ENCODE peak calls at places on chromosomes 11 and 22, in nine cellular contexts. J is GM23338, G is GM23248, H is PC-3, W is MM.1S, B is OCI-LY7, C is hepatocyte, S is HCT116, X is SK-N-SH. U is an unnamed sample.

GRCh38 chr11:129249923-129250322 is 57.8 kb upstream of the ARHGAP32 start:
- DNase-seq in J (no peak), G (peak; percentile 33), H (no peak), W (no peak), B (no peak), C (no peak), S (no peak), X (no peak), U (no peak)

GRCh38 chr11:120061761-120062560 is 76.0 kb downstream of the TRIM29 start:
- DNase-seq in J (peak; percentile 78), G (peak; percentile 59), H (no peak), W (no peak), B (no peak), C (peak; percentile 74), S (no peak), X (no peak), U (peak; percentile 89)

GRCh38 chr11:65502274-65502851 is 3.5 kb downstream of the MALAT1 start:
- DNase-seq in J (no peak), G (peak; percentile 74), H (no peak), W (peak; percentile 31), B (no peak), C (no peak), S (no peak), X (no peak), U (no peak)

GRCh38 chr22:29773233-29773632 is 6.1 kb downstream of the UQCR10 start:
- DNase-seq in J (no peak), G (peak; percentile 69), H (peak; percentile 80), W (no peak), B (no peak), C (peak; percentile 35), S (peak; percentile 36), X (no peak), U (no peak)

GRCh38 chr11:68067991-68068390 is 29.2 kb downstream of the TCIRG1 start:
- DNase-seq in J (no peak), G (no peak), H (no peak), W (no peak), B (no peak), C (no peak), S (no peak), X (no peak), U (no peak)

GRCh38 chr11:132056689-132057088 is 686.3 kb downstream of the NTM start:
- DNase-seq in J (no peak), G (peak; percentile 47), H (no peak), W (no peak), B (no peak), C (peak; percentile 23), S (no peak), X (no peak), U (no peak)

GRCh38 chr22:30979932-30980331 is 10.9 kb downstream of the TUG1 start:
- DNase-seq in J (peak; percentile 31), G (no peak), H (no peak), W (no peak), B (no peak), C (peak; percentile 6), S (no peak), X (no peak), U (no peak)

GRCh38 chr11:68128682-68129327 is 7.6 kb upstream of the CHKA start:
- DNase-seq in J (peak; percentile 75), G (peak; percentile 61), H (no peak), W (no peak), B (no peak), C (peak; percentile 91), S (no peak), X (peak; percentile 59), U (no peak)

GRCh38 chr22:47080100-47080499 is 317.6 kb downstream of the TBC1D22A start:
- DNase-seq in J (no peak), G (no peak), H (no peak), W (no peak), B (no peak), C (no peak), S (no peak), X (no peak), U (no peak)

GRCh38 chr11:134654161-134654915 is 242.3 kb upstream of the B3GAT1 start:
- DNase-seq in J (no peak), G (no peak), H (no peak), W (no peak), B (no peak), C (no peak), S (no peak), X (no peak), U (no peak)

GRCh38 chr11:6323291-6323905 is 3.1 kb upstream of the CAVIN3 start:
- DNase-seq in J (peak; percentile 92), G (no peak), H (no peak), W (no peak), B (no peak), C (no peak), S (no peak), X (no peak), U (no peak)

GRCh38 chr11:121589946-121590537 is 137.3 kb upstream of the SORL1-AS1 start:
- DNase-seq in J (no peak), G (no peak), H (no peak), W (no peak), B (peak; percentile 85), C (no peak), S (no peak), X (no peak), U (no peak)

GRCh38 chr22:50056214-50056972 is 1.7 kb downstream of the TTLL8 start:
- DNase-seq in J (peak; percentile 20), G (no peak), H (no peak), W (no peak), B (peak; percentile 71), C (no peak), S (no peak), X (no peak), U (no peak)

GRCh38 chr22:38869663-38870062 is 2.4 kb downstream of the CBX6 start:
- DNase-seq in J (no peak), G (no peak), H (no peak), W (no peak), B (no peak), C (peak; percentile 4), S (no peak), X (no peak), U (no peak)

GRCh38 chr11:62069374-62069773 is 54.4 kb upstream of the INCENP start:
- DNase-seq in J (no peak), G (no peak), H (no peak), W (no peak), B (no peak), C (no peak), S (no peak), X (no peak), U (peak; percentile 4)

GRCh38 chr11:119029340-119030028 is 1.2 kb downstream of the SLC37A4 start:
- DNase-seq in J (no peak), G (no peak), H (peak; percentile 16), W (peak; percentile 74), B (no peak), C (peak; percentile 89), S (no peak), X (peak; percentile 37), U (peak; percentile 45)

GRCh38 chr11:70072471-70073187 is 5.5 kb upstream of the ANO1 start:
- DNase-seq in J (peak; percentile 39), G (no peak), H (no peak), W (no peak), B (no peak), C (no peak), S (no peak), X (peak; percentile 11), U (no peak)

GRCh38 chr22:43642319-43642718 is 169.8 kb downstream of the EFCAB6 start:
- DNase-seq in J (no peak), G (no peak), H (no peak), W (peak; percentile 38), B (no peak), C (no peak), S (no peak), X (no peak), U (no peak)
- H3K4me2 ChIP-seq in J (no peak overlapping the region), G (no peak overlapping the region), H (no peak overlapping the region), W (no peak overlapping the region), B (no peak overlapping the region), C (no peak overlapping the region), S (no peak overlapping the region), X (no peak overlapping the region), U (no peak overlapping the region)

GRCh38 chr22:37010174-37010573 is 9.1 kb downstream of the TST start:
- DNase-seq in J (no peak), G (no peak), H (no peak), W (no peak), B (no peak), C (no peak), S (no peak), X (no peak), U (no peak)
- TF ChIP-seq EZH2phosphoT487 in J (no peak), G (no peak), H (no peak), W (no peak), B (no peak), C (no peak), S (no peak), X (no peak), U (no peak)

GRCh38 chr22:37311761-37312312 is 29.5 kb downstream of the CYTH4 start:
- DNase-seq in J (no peak), G (no peak), H (no peak), W (no peak), B (no peak), C (no peak), S (no peak), X (no peak), U (no peak)

GRCh38 chr22:37308385-37309200 is 26.3 kb downstream of the CYTH4 start:
- DNase-seq in J (no peak), G (no peak), H (no peak), W (no peak), B (no peak), C (no peak), S (no peak), X (no peak), U (no peak)

GRCh38 chr22:37309221-37310074 is 27.1 kb downstream of the CYTH4 start:
- DNase-seq in J (no peak), G (no peak), H (no peak), W (no peak), B (peak; percentile 79), C (no peak), S (no peak), X (peak; percentile 81), U (no peak)

GRCh38 chr22:37310815-37311595 is 28.7 kb downstream of the CYTH4 start:
- DNase-seq in J (no peak), G (no peak), H (no peak), W (no peak), B (no peak), C (no peak), S (no peak), X (no peak), U (no peak)

DNA sequence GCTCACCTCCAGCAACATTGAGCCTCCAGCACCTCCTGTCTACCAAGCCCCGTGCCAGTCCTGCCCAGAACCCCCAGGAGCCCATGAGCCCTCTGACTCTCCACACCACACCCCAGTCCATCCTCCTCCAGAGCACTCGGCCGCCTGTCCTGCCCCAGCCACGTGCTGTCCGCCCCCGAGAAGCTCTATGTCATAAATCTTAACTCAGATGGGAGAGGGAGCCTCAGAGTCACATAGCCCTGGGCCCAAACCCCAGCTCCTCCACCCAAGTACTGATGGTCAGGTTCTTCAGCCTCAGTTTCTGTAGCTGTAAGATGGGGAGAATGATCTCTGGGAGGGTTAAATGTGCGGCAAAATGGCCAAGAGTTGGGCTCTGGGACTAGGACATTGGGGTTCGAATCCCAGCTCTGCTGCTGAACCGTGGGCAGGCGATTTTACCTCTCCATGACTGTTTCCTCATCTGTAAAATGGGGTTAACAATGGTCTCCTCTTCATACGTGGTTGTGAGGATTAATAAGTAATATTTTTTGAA is 27.8 kb downstream of the CYTH4 start:
- DNase-seq in J (no peak), G (peak; percentile 25), H (no peak), W (no peak), B (no peak), C (no peak), S (no peak), X (no peak), U (no peak)
- H3K4me2 ChIP-seq in J (no peak overlapping the region), G (no peak overlapping the region), H (no peak overlapping the region), W (no peak overlapping the region), B (peak overlapping the region; percentile 72), C (no peak overlapping the region), S (peak overlapping the region; percentile 35), X (no peak overlapping the region), U (no peak overlapping the region)

GRCh38 chr11:9774591-9775392 is 110.9 kb downstream of the SWAP70 start:
- DNase-seq in J (no peak), G (peak; percentile 88), H (peak; percentile 84), W (no peak), B (no peak), C (no peak), S (no peak), X (no peak), U (no peak)
- TF ChIP-seq EZH2phosphoT487 in J (no peak), G (no peak), H (no peak), W (no peak), B (no peak), C (no peak), S (no peak), X (no peak), U (no peak)